ENCODE peak calls at places on chromosomes 4 and X, in nine cellular contexts. J is Kasumi-1; U is aorta; C is hypothalamus; P is activated CD4-positive, alpha-beta T cell treated with anti-CD3 and anti-CD28 coated beads, Interleukin-2, amount 10 ng/mL, durations not matched to agents 24 days and 14 days; E is iris pigment epithelial cell; Z is MCF 10A; M is K562; N is occipital lobe. D is an unnamed sample.

GRCh38 chrX:119552508-119552907 is 12.7 kb downstream of the STEEP1 start:
- DNase-seq in J (no peak), U (no peak), C (no peak), P (no peak), E (peak; percentile 80), Z (peak; percentile 2), M (no peak), N (no peak), D (no peak)

GRCh38 chrX:23884427-23885024 is 23.2 kb downstream of the APOO start:
- DNase-seq in J (peak; percentile 16), U (no peak), C (no peak), P (no peak), E (peak; percentile 72), Z (peak; percentile 47), M (peak; percentile 16), N (no peak), D (no peak)

GRCh38 chrX:142860944-142861343 is 164.8 kb upstream of the SPANXN4 start:
- DNase-seq in J (no peak), U (no peak), C (no peak), P (no peak), E (no peak), Z (no peak), M (no peak), N (no peak), D (no peak)

GRCh38 chr4:133498149-133498548 is 349.1 kb downstream of the PCDH10 start:
- DNase-seq in J (no peak), U (no peak), C (no peak), P (no peak), E (no peak), Z (no peak), M (no peak), N (no peak), D (no peak)

GRCh38 chr4:17055788-17056187 is 157.3 kb upstream of the LDB2 start:
- DNase-seq in J (peak; percentile 5), U (no peak), C (no peak), P (no peak), E (peak; percentile 97), Z (peak; percentile 89), M (no peak), N (peak; percentile 42), D (no peak)

GRCh38 chrX:16836371-16836770 is 33.8 kb downstream of the RBBP7 start:
- DNase-seq in J (no peak), U (no peak), C (no peak), P (no peak), E (peak; percentile 42), Z (no peak), M (no peak), N (no peak), D (no peak)

GRCh38 chr4:151864068-151864467 is 103.3 kb upstream of the GATB start:
- DNase-seq in J (no peak), U (no peak), C (no peak), P (no peak), E (no peak), Z (no peak), M (no peak), N (no peak), D (no peak)

GRCh38 chrX:122572461-122572860 is 611.6 kb upstream of the GRIA3 start:
- DNase-seq in J (no peak), U (no peak), C (no peak), P (no peak), E (peak; percentile 3), Z (peak; percentile 31), M (no peak), N (no peak), D (no peak)

GRCh38 chr4:88054229-88054628 is 46.8 kb downstream of the PKD2 start:
- DNase-seq in J (no peak), U (no peak), C (no peak), P (no peak), E (no peak), Z (no peak), M (no peak), N (no peak), D (no peak)

GRCh38 chrX:17442898-17443297 is 67.9 kb downstream of the NHS start:
- DNase-seq in J (no peak), U (no peak), C (no peak), P (no peak), E (no peak), Z (no peak), M (no peak), N (no peak), D (no peak)

GRCh38 chr4:106996490-106996889 is 39.6 kb downstream of the DKK2 start:
- DNase-seq in J (peak; percentile 87), U (no peak), C (no peak), P (no peak), E (no peak), Z (no peak), M (no peak), N (no peak), D (no peak)

GRCh38 chr4:148390311-148390710 is 51.9 kb downstream of the NR3C2 start:
- DNase-seq in J (no peak), U (no peak), C (no peak), P (no peak), E (no peak), Z (no peak), M (no peak), N (no peak), D (no peak)

GRCh38 chrX:3271485-3272186 is 74.8 kb downstream of the MXRA5 start:
- DNase-seq in J (peak; percentile 18), U (no peak), C (no peak), P (no peak), E (peak; percentile 80), Z (peak; percentile 41), M (no peak), N (no peak), D (no peak)

GRCh38 chr4:11420327-11420726 is 8.4 kb downstream of the HS3ST1 start:
- DNase-seq in J (no peak), U (no peak), C (no peak), P (no peak), E (no peak), Z (no peak), M (no peak), N (no peak), D (no peak)

GRCh38 chr4:11585506-11585905 is 156.8 kb upstream of the HS3ST1 start:
- DNase-seq in J (no peak), U (no peak), C (no peak), P (no peak), E (peak; percentile 3), Z (peak; percentile 60), M (no peak), N (no peak), D (no peak)

GRCh38 chr4:121888134-121888533 is 17.9 kb upstream of the BBS7 start:
- DNase-seq in J (no peak), U (no peak), C (no peak), P (no peak), E (no peak), Z (no peak), M (no peak), N (no peak), D (no peak)

GRCh38 chrX:130726661-130727060 is 176.3 kb downstream of the ENOX2 start:
- DNase-seq in J (peak; percentile 0), U (peak; percentile 47), C (no peak), P (no peak), E (peak; percentile 77), Z (peak; percentile 60), M (no peak), N (no peak), D (no peak)

GRCh38 chr4:184167576-184167975 is 50.1 kb downstream of the ENPP6 start:
- DNase-seq in J (no peak), U (no peak), C (no peak), P (no peak), E (no peak), Z (no peak), M (no peak), N (no peak), D (no peak)

GRCh38 chr4:1654216-1654945 is 29.7 kb downstream of the FAM53A start:
- DNase-seq in J (no peak), U (no peak), C (no peak), P (no peak), E (no peak), Z (no peak), M (no peak), N (no peak), D (no peak)

GRCh38 chrX:153592966-153593688 is 5.8 kb downstream of the CCNQ start:
- DNase-seq in J (no peak), U (no peak), C (peak; percentile 34), P (no peak), E (no peak), Z (no peak), M (no peak), N (peak; percentile 30), D (no peak)

GRCh38 chrX:10166731-10167149 is 10.0 kb downstream of the CLCN4 start:
- DNase-seq in J (peak; percentile 16), U (no peak), C (peak; percentile 50), P (peak; percentile 60), E (no peak), Z (no peak), M (no peak), N (peak; percentile 40), D (no peak)

GRCh38 chrX:81202413-81202794 is 502 bp downstream of the SH3BGRL start:
- DNase-seq in J (peak; percentile 59), U (no peak), C (no peak), P (peak; percentile 57), E (no peak), Z (peak; percentile 17), M (no peak), N (no peak), D (no peak)

GRCh38 chr4:82984459-82984858 is 26.2 kb downstream of the LIN54 start:
- DNase-seq in J (no peak), U (no peak), C (no peak), P (peak; percentile 65), E (peak; percentile 78), Z (peak; percentile 18), M (peak; percentile 28), N (no peak), D (no peak)

GRCh38 chr4:21517460-21517859 is 431.1 kb downstream of the KCNIP4 start:
- DNase-seq in J (no peak), U (no peak), C (no peak), P (no peak), E (no peak), Z (no peak), M (no peak), N (no peak), D (no peak)

GRCh38 chr4:108637856-108638255 is 12.5 kb upstream of the OSTC start:
- DNase-seq in J (no peak), U (no peak), C (no peak), P (no peak), E (no peak), Z (no peak), M (no peak), N (no peak), D (no peak)

GRCh38 chrX:44871114-44871645 is 1.8 kb upstream of the KDM6A start:
- DNase-seq in J (peak; percentile 8), U (no peak), C (no peak), P (no peak), E (no peak), Z (no peak), M (no peak), N (no peak), D (no peak)

GRCh38 chr4:71126719-71127118 is 133.3 kb downstream of the DCK start:
- DNase-seq in J (no peak), U (no peak), C (no peak), P (no peak), E (peak; percentile 89), Z (peak; percentile 71), M (no peak), N (no peak), D (no peak)

GRCh38 chr4:68011684-68012083 is 48.4 kb upstream of the TMPRSS11A start:
- DNase-seq in J (no peak), U (no peak), C (no peak), P (no peak), E (peak; percentile 12), Z (no peak), M (no peak), N (no peak), D (no peak)

D was measured in CD8-positive, alpha-beta T cell.